ENCODE peak calls at places on chromosomes 12 and 14, in ten cellular contexts. One of them, this sample, is unnamed.

GRCh38 chr14:69378274-69378673 is 19.8 kb downstream of the ERH start:
- DNase-seq in uterus: no peak
- DNase-seq in fibroblast of lung: no peak
- DNase-seq in pancreas: no peak
- DNase-seq in AG09309: no peak
- DNase-seq in effector memory CD4-positive, alpha-beta T cell: no peak
- DNase-seq in thyroid gland: no peak
- DNase-seq in fibroblast of villous mesenchyme: no peak
- DNase-seq in left ventricle myocardium inferior: no peak
- DNase-seq in lower leg skin: no peak
- DNase-seq in this sample: no peak

GRCh38 chr12:108268397-108268796 is 70.7 kb downstream of the CMKLR1 start:
- DNase-seq in effector memory CD4-positive, alpha-beta T cell: no peak
- DNase-seq in pancreas: no peak
- DNase-seq in uterus: no peak
- DNase-seq in thyroid gland: no peak
- DNase-seq in fibroblast of villous mesenchyme: no peak
- DNase-seq in fibroblast of lung: no peak
- DNase-seq in AG09309: no peak
- DNase-seq in lower leg skin: no peak
- DNase-seq in left ventricle myocardium inferior: no peak
- DNase-seq in this sample: no peak

GRCh38 chr12:49705479-49706267 is 1.5 kb downstream of the FMNL3 start:
- DNase-seq in AG09309: no peak
- DNase-seq in fibroblast of lung: peak; percentile 85
- DNase-seq in effector memory CD4-positive, alpha-beta T cell: no peak
- DNase-seq in left ventricle myocardium inferior: peak; percentile 29
- DNase-seq in lower leg skin: peak; percentile 90
- DNase-seq in fibroblast of villous mesenchyme: peak; percentile 57
- DNase-seq in uterus: peak; percentile 28
- DNase-seq in thyroid gland: peak; percentile 11
- DNase-seq in pancreas: no peak
- DNase-seq in this sample: peak; percentile 38

GRCh38 chr12:116559330-116560080 is at the start of gene MAP1LC3B2:
- DNase-seq in left ventricle myocardium inferior: peak; percentile 45
- DNase-seq in effector memory CD4-positive, alpha-beta T cell: peak; percentile 68
- DNase-seq in thyroid gland: peak; percentile 73
- DNase-seq in fibroblast of villous mesenchyme: peak; percentile 87
- DNase-seq in uterus: no peak
- DNase-seq in pancreas: peak; percentile 69
- DNase-seq in AG09309: no peak
- DNase-seq in lower leg skin: peak; percentile 92
- DNase-seq in fibroblast of lung: peak; percentile 78
- DNase-seq in this sample: peak; percentile 98

GRCh38 chr14:101927859-101928258 is 36.5 kb upstream of the DYNC1H1 start:
- DNase-seq in AG09309: peak; percentile 89
- DNase-seq in fibroblast of villous mesenchyme: peak; percentile 98
- DNase-seq in lower leg skin: peak; percentile 94
- DNase-seq in uterus: peak; percentile 94
- DNase-seq in thyroid gland: peak; percentile 39
- DNase-seq in effector memory CD4-positive, alpha-beta T cell: no peak
- DNase-seq in left ventricle myocardium inferior: peak; percentile 91
- DNase-seq in fibroblast of lung: peak; percentile 92
- DNase-seq in pancreas: peak; percentile 54
- DNase-seq in this sample: peak; percentile 83

GRCh38 chr14:28308727-28309126 is 457.9 kb upstream of the FOXG1 start:
- DNase-seq in effector memory CD4-positive, alpha-beta T cell: no peak
- DNase-seq in uterus: no peak
- DNase-seq in AG09309: no peak
- DNase-seq in lower leg skin: no peak
- DNase-seq in fibroblast of villous mesenchyme: no peak
- DNase-seq in left ventricle myocardium inferior: no peak
- DNase-seq in thyroid gland: no peak
- DNase-seq in pancreas: no peak
- DNase-seq in fibroblast of lung: peak; percentile 97
- DNase-seq in this sample: no peak

GRCh38 chr12:47071241-47071852 is 8.1 kb upstream of the PCED1B start:
- DNase-seq in fibroblast of villous mesenchyme: no peak
- DNase-seq in thyroid gland: no peak
- DNase-seq in left ventricle myocardium inferior: no peak
- DNase-seq in effector memory CD4-positive, alpha-beta T cell: no peak
- DNase-seq in AG09309: no peak
- DNase-seq in lower leg skin: no peak
- DNase-seq in fibroblast of lung: no peak
- DNase-seq in pancreas: no peak
- DNase-seq in uterus: no peak
- DNase-seq in this sample: peak; percentile 33

GRCh38 chr12:14024589-14024988 is 43.2 kb upstream of the GRIN2B start:
- DNase-seq in fibroblast of lung: no peak
- DNase-seq in AG09309: no peak
- DNase-seq in fibroblast of villous mesenchyme: no peak
- DNase-seq in lower leg skin: no peak
- DNase-seq in left ventricle myocardium inferior: no peak
- DNase-seq in thyroid gland: no peak
- DNase-seq in uterus: no peak
- DNase-seq in pancreas: no peak
- DNase-seq in effector memory CD4-positive, alpha-beta T cell: no peak
- DNase-seq in this sample: no peak

GRCh38 chr12:3743803-3744202 is 9.1 kb downstream of the CRACR2A start:
- DNase-seq in uterus: no peak
- DNase-seq in fibroblast of lung: peak; percentile 9
- DNase-seq in effector memory CD4-positive, alpha-beta T cell: no peak
- DNase-seq in left ventricle myocardium inferior: no peak
- DNase-seq in AG09309: no peak
- DNase-seq in lower leg skin: peak; percentile 46
- DNase-seq in thyroid gland: no peak
- DNase-seq in fibroblast of villous mesenchyme: no peak
- DNase-seq in pancreas: no peak
- DNase-seq in this sample: no peak

GRCh38 chr12:47725091-47725772 is at the start of gene ENDOU:
- DNase-seq in thyroid gland: no peak
- DNase-seq in AG09309: no peak
- DNase-seq in fibroblast of lung: no peak
- DNase-seq in effector memory CD4-positive, alpha-beta T cell: no peak
- DNase-seq in fibroblast of villous mesenchyme: no peak
- DNase-seq in uterus: no peak
- DNase-seq in lower leg skin: peak; percentile 82
- DNase-seq in left ventricle myocardium inferior: no peak
- DNase-seq in pancreas: no peak
- DNase-seq in this sample: no peak

GRCh38 chr14:71752111-71752738 is 180.0 kb upstream of the RGS6 start:
- DNase-seq in thyroid gland: no peak
- DNase-seq in effector memory CD4-positive, alpha-beta T cell: no peak
- DNase-seq in lower leg skin: no peak
- DNase-seq in fibroblast of lung: no peak
- DNase-seq in fibroblast of villous mesenchyme: no peak
- DNase-seq in AG09309: no peak
- DNase-seq in pancreas: no peak
- DNase-seq in left ventricle myocardium inferior: no peak
- DNase-seq in uterus: no peak
- DNase-seq in this sample: peak; percentile 15

GRCh38 chr12:111764120-111764821 is 2.5 kb upstream of the ALDH2 start:
- DNase-seq in thyroid gland: no peak
- DNase-seq in lower leg skin: no peak
- DNase-seq in effector memory CD4-positive, alpha-beta T cell: no peak
- DNase-seq in fibroblast of lung: no peak
- DNase-seq in left ventricle myocardium inferior: no peak
- DNase-seq in uterus: no peak
- DNase-seq in pancreas: no peak
- DNase-seq in AG09309: no peak
- DNase-seq in fibroblast of villous mesenchyme: no peak
- DNase-seq in this sample: no peak

GRCh38 chr12:111766608-111767361 is at the start of gene ALDH2:
- DNase-seq in lower leg skin: peak; percentile 94
- DNase-seq in fibroblast of villous mesenchyme: peak; percentile 80
- DNase-seq in fibroblast of lung: peak; percentile 55
- DNase-seq in effector memory CD4-positive, alpha-beta T cell: no peak
- DNase-seq in pancreas: peak; percentile 86
- DNase-seq in uterus: peak; percentile 81
- DNase-seq in left ventricle myocardium inferior: peak; percentile 85
- DNase-seq in AG09309: no peak
- DNase-seq in thyroid gland: peak; percentile 78
- DNase-seq in this sample: peak; percentile 82

GRCh38 chr12:111769599-111769998 is 2.9 kb downstream of the ALDH2 start:
- DNase-seq in lower leg skin: no peak
- DNase-seq in left ventricle myocardium inferior: no peak
- DNase-seq in AG09309: no peak
- DNase-seq in fibroblast of villous mesenchyme: no peak
- DNase-seq in thyroid gland: no peak
- DNase-seq in pancreas: no peak
- DNase-seq in effector memory CD4-positive, alpha-beta T cell: no peak
- DNase-seq in fibroblast of lung: no peak
- DNase-seq in uterus: no peak
- DNase-seq in this sample: no peak

GRCh38 chr12:111767362-111768158 is 827 bp downstream of the ALDH2 start:
- DNase-seq in fibroblast of villous mesenchyme: peak; percentile 68
- DNase-seq in AG09309: no peak
- DNase-seq in pancreas: no peak
- DNase-seq in thyroid gland: peak; percentile 29
- DNase-seq in fibroblast of lung: peak; percentile 31
- DNase-seq in uterus: no peak
- DNase-seq in left ventricle myocardium inferior: no peak
- DNase-seq in lower leg skin: no peak
- DNase-seq in effector memory CD4-positive, alpha-beta T cell: no peak
- DNase-seq in this sample: no peak

GRCh38 chr12:111768159-111768895 is 1.6 kb downstream of the ALDH2 start:
- DNase-seq in thyroid gland: no peak
- DNase-seq in AG09309: no peak
- DNase-seq in effector memory CD4-positive, alpha-beta T cell: no peak
- DNase-seq in left ventricle myocardium inferior: no peak
- DNase-seq in fibroblast of lung: no peak
- DNase-seq in uterus: no peak
- DNase-seq in fibroblast of villous mesenchyme: no peak
- DNase-seq in lower leg skin: no peak
- DNase-seq in pancreas: no peak
- DNase-seq in this sample: no peak
- H3K4me3 ChIP-seq in thyroid gland: no peak overlapping the region
- H3K4me3 ChIP-seq in AG09309: no peak overlapping the region
- H3K4me3 ChIP-seq in effector memory CD4-positive, alpha-beta T cell: no peak overlapping the region
- H3K4me3 ChIP-seq in left ventricle myocardium inferior: peak overlapping the region; percentile 99
- H3K4me3 ChIP-seq in fibroblast of lung: peak overlapping the region; percentile 75
- H3K4me3 ChIP-seq in uterus: peak overlapping the region; percentile 86
- H3K4me3 ChIP-seq in fibroblast of villous mesenchyme: peak overlapping the region; percentile 88
- H3K4me3 ChIP-seq in lower leg skin: no peak overlapping the region
- H3K4me3 ChIP-seq in pancreas: no peak overlapping the region
- H3K4me3 ChIP-seq in this sample: no peak overlapping the region

GRCh38 chr14:44361083-44361482 is 146.0 kb downstream of the FSCB start:
- DNase-seq in lower leg skin: no peak
- DNase-seq in thyroid gland: no peak
- DNase-seq in AG09309: no peak
- DNase-seq in uterus: no peak
- DNase-seq in fibroblast of villous mesenchyme: no peak
- DNase-seq in left ventricle myocardium inferior: no peak
- DNase-seq in fibroblast of lung: no peak
- DNase-seq in effector memory CD4-positive, alpha-beta T cell: no peak
- DNase-seq in pancreas: no peak
- DNase-seq in this sample: no peak
- H3K4me3 ChIP-seq in lower leg skin: no peak overlapping the region
- H3K4me3 ChIP-seq in thyroid gland: no peak overlapping the region
- H3K4me3 ChIP-seq in AG09309: no peak overlapping the region
- H3K4me3 ChIP-seq in uterus: no peak overlapping the region
- H3K4me3 ChIP-seq in fibroblast of villous mesenchyme: no peak overlapping the region
- H3K4me3 ChIP-seq in left ventricle myocardium inferior: no peak overlapping the region
- H3K4me3 ChIP-seq in fibroblast of lung: no peak overlapping the region
- H3K4me3 ChIP-seq in effector memory CD4-positive, alpha-beta T cell: no peak overlapping the region
- H3K4me3 ChIP-seq in pancreas: no peak overlapping the region
- H3K4me3 ChIP-seq in this sample: no peak overlapping the region

GRCh38 chr12:109779382-109779781 is 53.8 kb downstream of the TRPV4 start:
- DNase-seq in pancreas: no peak
- DNase-seq in uterus: no peak
- DNase-seq in thyroid gland: no peak
- DNase-seq in fibroblast of lung: no peak
- DNase-seq in fibroblast of villous mesenchyme: no peak
- DNase-seq in effector memory CD4-positive, alpha-beta T cell: no peak
- DNase-seq in lower leg skin: no peak
- DNase-seq in left ventricle myocardium inferior: no peak
- DNase-seq in AG09309: no peak
- DNase-seq in this sample: peak; percentile 48

GRCh38 chr12:109775172-109775881 is 57.9 kb downstream of the TRPV4 start:
- DNase-seq in fibroblast of villous mesenchyme: peak; percentile 66
- DNase-seq in left ventricle myocardium inferior: peak; percentile 73
- DNase-seq in AG09309: no peak
- DNase-seq in lower leg skin: peak; percentile 93
- DNase-seq in fibroblast of lung: peak; percentile 43
- DNase-seq in uterus: peak; percentile 54
- DNase-seq in pancreas: peak; percentile 88
- DNase-seq in effector memory CD4-positive, alpha-beta T cell: peak; percentile 35
- DNase-seq in thyroid gland: peak; percentile 76
- DNase-seq in this sample: peak; percentile 85

GRCh38 chr12:109778684-109779083 is 54.5 kb downstream of the TRPV4 start:
- DNase-seq in fibroblast of lung: no peak
- DNase-seq in left ventricle myocardium inferior: no peak
- DNase-seq in effector memory CD4-positive, alpha-beta T cell: no peak
- DNase-seq in AG09309: no peak
- DNase-seq in lower leg skin: no peak
- DNase-seq in pancreas: no peak
- DNase-seq in fibroblast of villous mesenchyme: no peak
- DNase-seq in uterus: no peak
- DNase-seq in thyroid gland: no peak
- DNase-seq in this sample: no peak

GRCh38 chr12:109776624-109777023 is 56.6 kb downstream of the TRPV4 start:
- DNase-seq in fibroblast of lung: no peak
- DNase-seq in thyroid gland: no peak
- DNase-seq in uterus: no peak
- DNase-seq in left ventricle myocardium inferior: no peak
- DNase-seq in lower leg skin: no peak
- DNase-seq in effector memory CD4-positive, alpha-beta T cell: no peak
- DNase-seq in pancreas: no peak
- DNase-seq in fibroblast of villous mesenchyme: no peak
- DNase-seq in AG09309: no peak
- DNase-seq in this sample: no peak

DNA sequence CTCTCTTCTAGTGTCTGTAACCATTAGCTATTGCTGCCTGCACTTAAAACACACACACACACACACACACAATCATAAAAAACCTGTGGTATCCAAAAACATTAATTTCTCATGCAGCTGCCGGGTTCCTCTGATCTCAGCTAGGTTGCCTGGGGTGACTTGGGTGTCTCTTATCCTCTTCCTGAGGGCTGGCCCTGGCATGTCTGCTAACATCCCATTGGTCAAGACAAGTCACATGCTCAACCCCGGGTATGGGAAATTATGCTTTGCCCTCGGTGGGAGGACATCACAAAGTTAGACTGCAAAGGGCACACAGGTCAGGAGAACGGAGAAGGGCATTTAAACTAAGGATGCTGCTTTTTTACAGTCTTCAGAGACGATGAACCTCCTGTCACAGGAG is 55.7 kb downstream of the TRPV4 start:
- DNase-seq in fibroblast of villous mesenchyme: peak; percentile 26
- DNase-seq in effector memory CD4-positive, alpha-beta T cell: peak; percentile 5
- DNase-seq in thyroid gland: no peak
- DNase-seq in lower leg skin: no peak
- DNase-seq in AG09309: no peak
- DNase-seq in fibroblast of lung: peak; percentile 28
- DNase-seq in pancreas: no peak
- DNase-seq in left ventricle myocardium inferior: no peak
- DNase-seq in uterus: no peak
- DNase-seq in this sample: peak; percentile 72
- H3K4me3 ChIP-seq in fibroblast of villous mesenchyme: no peak overlapping the region
- H3K4me3 ChIP-seq in effector memory CD4-positive, alpha-beta T cell: no peak overlapping the region
- H3K4me3 ChIP-seq in thyroid gland: no peak overlapping the region
- H3K4me3 ChIP-seq in lower leg skin: no peak overlapping the region
- H3K4me3 ChIP-seq in AG09309: no peak overlapping the region
- H3K4me3 ChIP-seq in fibroblast of lung: no peak overlapping the region
- H3K4me3 ChIP-seq in pancreas: no peak overlapping the region
- H3K4me3 ChIP-seq in left ventricle myocardium inferior: no peak overlapping the region
- H3K4me3 ChIP-seq in uterus: no peak overlapping the region
- H3K4me3 ChIP-seq in this sample: no peak overlapping the region

GRCh38 chr12:65156366-65156831 is 13.0 kb upstream of the LEMD3 start:
- DNase-seq in fibroblast of lung: no peak
- DNase-seq in lower leg skin: no peak
- DNase-seq in thyroid gland: no peak
- DNase-seq in fibroblast of villous mesenchyme: no peak
- DNase-seq in pancreas: no peak
- DNase-seq in uterus: no peak
- DNase-seq in AG09309: no peak
- DNase-seq in left ventricle myocardium inferior: no peak
- DNase-seq in effector memory CD4-positive, alpha-beta T cell: no peak
- DNase-seq in this sample: peak; percentile 18
- H3K4me3 ChIP-seq in fibroblast of lung: no peak overlapping the region
- H3K4me3 ChIP-seq in lower leg skin: no peak overlapping the region
- H3K4me3 ChIP-seq in thyroid gland: no peak overlapping the region
- H3K4me3 ChIP-seq in fibroblast of villous mesenchyme: no peak overlapping the region
- H3K4me3 ChIP-seq in pancreas: no peak overlapping the region
- H3K4me3 ChIP-seq in uterus: no peak overlapping the region
- H3K4me3 ChIP-seq in AG09309: no peak overlapping the region
- H3K4me3 ChIP-seq in left ventricle myocardium inferior: no peak overlapping the region
- H3K4me3 ChIP-seq in effector memory CD4-positive, alpha-beta T cell: no peak overlapping the region
- H3K4me3 ChIP-seq in this sample: no peak overlapping the region

This sample was measured in K562.